ENCODE peak calls at places on chromosome X, in four cellular contexts. U is K562, J is HepG2, Y is tibial nerve. R is an unnamed sample.

GRCh38 chrX:99413317-99413716 is 996.8 kb downstream of the PCDH19 start:
- DNase-seq in U (no peak), J (no peak), Y (no peak), R (no peak)

GRCh38 chrX:19334945-19335626 is 8.6 kb upstream of the PDHA1 start:
- DNase-seq in U (peak), J (peak), Y (no peak), R (no peak)

GRCh38 chrX:135384161-135384836 is 37.4 kb upstream of the SMIM10L2A start:
- DNase-seq in U (no peak), J (no peak), Y (no peak), R (no peak)

GRCh38 chrX:68183612-68184214 is 249.6 kb downstream of the OPHN1 start:
- DNase-seq in U (peak), J (peak), Y (no peak), R (no peak)

GRCh38 chrX:75273483-75273882 is 402 bp upstream of the UPRT start:
- DNase-seq in U (peak), J (no peak), Y (no peak), R (no peak)

GRCh38 chrX:13658602-13659001 is 5.7 kb downstream of the TCEANC start:
- DNase-seq in U (peak), J (peak), Y (no peak), R (no peak)

GRCh38 chrX:26783512-26784225 is 567.7 kb downstream of the MAGEB5 start:
- DNase-seq in U (peak), J (peak), Y (no peak), R (no peak)

GRCh38 chrX:43557792-43558191 is 98.3 kb upstream of the MAOA start:
- DNase-seq in U (peak), J (peak), Y (peak), R (peak)

GRCh38 chrX:106928227-106928626 is 8.0 kb downstream of the CLDN2 start:
- DNase-seq in U (no peak), J (no peak), Y (no peak), R (no peak)

GRCh38 chrX:106931831-106932491 is 11.8 kb downstream of the CLDN2 start:
- DNase-seq in U (no peak), J (peak), Y (no peak), R (no peak)

GRCh38 chrX:106927023-106927422 is 6.8 kb downstream of the CLDN2 start:
- DNase-seq in U (no peak), J (no peak), Y (no peak), R (no peak)

GRCh38 chrX:106932492-106932923 is 12.3 kb downstream of the CLDN2 start:
- DNase-seq in U (no peak), J (peak), Y (no peak), R (no peak)

GRCh38 chrX:106927700-106928099 is 7.5 kb downstream of the CLDN2 start:
- DNase-seq in U (no peak), J (peak), Y (no peak), R (no peak)
- TF ChIP-seq EP300 in U (no peak), J (no peak), Y (no peak), R (no peak)

DNA sequence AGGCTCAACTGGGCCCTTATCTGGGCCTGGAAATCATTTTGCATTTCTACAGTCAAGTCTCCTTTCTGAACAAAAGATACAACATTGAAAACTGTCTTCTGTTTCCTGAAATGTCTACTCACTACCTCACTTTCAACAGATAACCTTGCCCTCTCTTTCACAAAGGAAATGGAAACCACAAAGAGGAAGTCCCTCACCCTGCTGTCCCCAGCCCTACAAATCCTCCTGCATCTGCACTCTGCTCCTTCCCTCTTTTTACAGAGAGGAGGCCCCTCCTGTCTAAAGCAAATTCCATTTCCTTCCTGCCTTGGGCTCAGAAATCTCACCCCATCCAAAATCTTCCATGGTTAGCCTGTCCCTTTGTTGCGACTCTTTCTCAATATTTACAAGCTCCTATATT is 24.8 kb upstream of the CYBB start:
- DNase-seq in U (peak), J (no peak), Y (no peak), R (no peak)
- H3K27ac ChIP-seq in U (peak), J (no peak), Y (no peak), R (no peak)

DNA sequence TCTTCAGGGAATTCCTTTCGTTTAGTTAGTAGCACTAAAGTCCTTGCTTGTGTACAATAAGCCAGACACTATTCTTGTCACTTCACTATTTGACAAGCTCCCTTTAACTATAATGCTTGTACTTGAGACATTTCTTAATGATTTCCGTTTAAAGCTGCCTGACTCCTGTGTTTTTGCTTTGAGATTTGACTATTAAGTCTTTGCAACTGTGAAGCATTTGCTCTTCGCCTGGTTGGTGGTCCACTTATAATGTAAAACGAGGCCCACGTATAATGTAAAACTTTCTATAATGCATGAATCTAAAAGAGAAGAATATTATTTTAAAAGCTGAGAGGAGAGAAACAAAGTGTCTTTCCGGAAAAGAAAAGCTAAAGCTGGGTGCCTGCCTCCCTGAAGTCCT is 204.1 kb upstream of the FAM47C start:
- DNase-seq in U (no peak), J (no peak), Y (no peak), R (no peak)
- TF ChIP-seq EP300 in U (no peak), J (no peak), Y (no peak), R (no peak)

DNA sequence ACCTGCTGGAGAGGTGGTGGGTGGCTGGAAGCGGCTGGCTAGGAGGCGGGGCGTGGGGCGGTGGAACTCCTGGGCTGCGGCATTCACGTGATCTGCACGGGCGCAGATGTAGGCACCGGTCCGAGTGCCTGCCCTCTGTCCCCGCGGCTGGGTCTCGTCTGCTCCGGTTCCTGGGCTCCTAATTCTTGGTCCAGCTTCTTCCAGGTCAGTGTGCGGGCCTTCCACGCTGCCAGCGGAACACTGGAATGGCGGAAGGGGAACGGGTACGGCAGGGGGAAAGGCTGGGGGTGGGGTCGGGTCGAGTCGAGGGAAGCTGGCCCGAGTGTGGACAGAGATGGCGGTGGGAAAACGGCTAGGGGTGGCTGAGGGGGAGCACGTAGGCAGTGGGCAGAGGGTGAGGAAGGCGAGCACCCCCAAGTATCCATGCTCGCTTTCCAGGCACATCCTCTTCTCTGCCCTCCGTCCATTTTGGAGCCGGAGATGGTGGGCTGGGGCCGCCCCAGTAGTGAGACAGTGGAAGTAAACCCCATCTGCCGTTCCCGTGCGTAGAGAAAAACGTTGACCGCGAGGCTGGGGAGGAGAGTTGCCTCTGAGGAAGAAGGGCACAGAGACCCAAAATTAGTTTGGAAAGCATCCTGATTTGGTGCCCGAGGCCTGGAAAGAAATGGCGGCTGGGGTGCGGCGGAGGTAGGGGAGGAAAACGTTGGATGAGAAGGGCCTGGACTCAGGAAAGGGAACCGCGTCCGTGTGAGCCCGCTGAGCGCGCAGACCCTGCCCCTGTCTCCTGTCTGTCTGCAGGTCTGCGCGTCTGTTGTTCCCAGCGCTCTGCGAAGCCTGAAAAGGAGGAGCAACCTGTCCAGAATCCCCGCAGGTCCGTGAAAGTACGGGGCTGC is at the start of gene TCEAL4:
- DNase-seq in U (peak), J (no peak), Y (peak), R (peak)
- H3K27ac ChIP-seq in U (no peak), J (peak), Y (peak), R (peak)

GRCh38 chrX:15207994-15208393 is 61.9 kb downstream of the ASB9 start:
- DNase-seq in U (no peak), J (no peak), Y (no peak), R (no peak)
- TF ChIP-seq EP300 in U (no peak), J (no peak), Y (no peak), R (no peak)

DNA sequence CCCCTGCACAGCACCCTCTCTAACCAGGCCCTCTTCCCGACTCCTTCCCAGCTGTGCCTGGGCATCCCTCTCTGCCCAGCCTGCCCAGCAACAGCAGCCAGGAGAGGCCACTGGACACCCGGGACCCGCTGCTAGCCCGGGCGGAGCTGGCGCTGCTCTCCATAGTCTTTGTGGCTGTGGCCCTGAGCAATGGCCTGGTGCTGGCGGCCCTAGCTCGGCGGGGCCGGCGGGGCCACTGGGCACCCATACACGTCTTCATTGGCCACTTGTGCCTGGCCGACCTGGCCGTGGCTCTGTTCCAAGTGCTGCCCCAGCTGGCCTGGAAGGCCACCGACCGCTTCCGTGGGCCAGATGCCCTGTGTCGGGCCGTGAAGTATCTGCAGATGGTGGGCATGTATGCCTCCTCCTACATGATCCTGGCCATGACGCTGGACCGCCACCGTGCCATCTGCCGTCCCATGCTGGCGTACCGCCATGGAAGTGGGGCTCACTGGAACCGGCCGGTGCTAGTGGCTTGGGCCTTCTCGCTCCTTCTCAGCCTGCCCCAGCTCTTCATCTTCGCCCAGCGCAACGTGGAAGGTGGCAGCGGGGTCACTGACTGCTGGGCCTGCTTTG is 1.1 kb downstream of the AVPR2 start:
- DNase-seq in U (no peak), J (no peak), Y (no peak), R (no peak)
- H3K27ac ChIP-seq in U (no peak), J (no peak), Y (no peak), R (no peak)

DNA sequence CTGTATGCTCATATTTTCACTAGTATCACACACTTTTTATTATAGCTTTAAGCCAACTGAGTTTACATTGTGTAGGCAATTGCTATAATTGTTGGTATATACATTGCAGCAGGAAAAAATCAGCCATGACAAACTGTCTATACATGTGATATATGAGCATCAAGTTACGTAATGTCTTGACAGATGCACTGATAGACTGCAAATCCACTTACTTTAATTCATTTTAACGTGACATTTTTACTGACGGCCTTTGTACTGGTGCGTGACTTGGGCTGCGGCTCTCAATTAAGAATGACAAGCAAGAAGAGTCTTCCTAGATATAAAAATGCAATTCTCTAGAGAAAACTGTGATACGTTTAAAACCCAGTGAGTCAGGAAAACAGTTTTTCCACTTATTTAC is 143.8 kb downstream of the ACTRT1 start:
- DNase-seq in U (no peak), J (no peak), Y (no peak), R (no peak)
- TF ChIP-seq EP300 in U (no peak), J (no peak), Y (no peak), R (no peak)

R was measured in sigmoid colon.